ENCODE peak calls at places on chromosome 14, in seven cellular contexts. L, G, X, D, K, C and P are unnamed samples.

GRCh38 chr14:101292448-101292847 is 268.8 kb upstream of the DIO3 start:
- DNase-seq in L (no peak), G (no peak), X (no peak), D (no peak), K (no peak), C (no peak), P (no peak)

GRCh38 chr14:42629553-42629952 is 1022.9 kb downstream of the LRFN5 start:
- DNase-seq in L (no peak), G (no peak), X (no peak), D (no peak), K (no peak), C (no peak), P (no peak)

GRCh38 chr14:88189040-88189839 is 133.8 kb downstream of the KCNK10 start:
- DNase-seq in L (peak), G (peak), X (no peak), D (peak), K (peak), C (peak), P (peak)

GRCh38 chr14:101821528-101821927 is 60.0 kb downstream of the PPP2R5C start:
- DNase-seq in L (no peak), G (no peak), X (no peak), D (no peak), K (no peak), C (no peak), P (no peak)

GRCh38 chr14:47715330-47715729 is 39.9 kb upstream of the MDGA2 start:
- DNase-seq in L (no peak), G (no peak), X (no peak), D (peak), K (no peak), C (no peak), P (no peak)

GRCh38 chr14:36847366-36847765 is 185.7 kb downstream of the PAX9 start:
- DNase-seq in L (no peak), G (no peak), X (no peak), D (no peak), K (no peak), C (no peak), P (no peak)

GRCh38 chr14:67345583-67345982 is 14.0 kb downstream of the ATP6V1D start:
- DNase-seq in L (no peak), G (no peak), X (no peak), D (no peak), K (no peak), C (no peak), P (no peak)

GRCh38 chr14:89479802-89480201 is 62.8 kb upstream of the FOXN3 start:
- DNase-seq in L (no peak), G (no peak), X (no peak), D (no peak), K (no peak), C (no peak), P (no peak)

GRCh38 chr14:84961637-84962036 is 568.3 kb upstream of the FLRT2 start:
- DNase-seq in L (no peak), G (no peak), X (no peak), D (no peak), K (peak), C (no peak), P (no peak)

GRCh38 chr14:86088156-86088555 is 558.2 kb downstream of the FLRT2 start:
- DNase-seq in L (no peak), G (no peak), X (no peak), D (no peak), K (no peak), C (no peak), P (no peak)

GRCh38 chr14:73943083-73943482 is 6.8 kb downstream of the FAM161B start:
- DNase-seq in L (peak), G (peak), X (no peak), D (no peak), K (no peak), C (no peak), P (no peak)

GRCh38 chr14:67526676-67527459 is 6.2 kb upstream of the PLEKHH1 start:
- DNase-seq in L (peak), G (no peak), X (peak), D (peak), K (peak), C (no peak), P (peak)

GRCh38 chr14:99715266-99716000 is 31.3 kb downstream of the CYP46A1 start:
- DNase-seq in L (no peak), G (no peak), X (no peak), D (no peak), K (no peak), C (peak), P (no peak)

GRCh38 chr14:64186231-64187129 is 107.7 kb downstream of the ESR2 start:
- DNase-seq in L (no peak), G (no peak), X (no peak), D (no peak), K (no peak), C (no peak), P (no peak)

GRCh38 chr14:75978249-75978731 is 3.5 kb downstream of the TGFB3 start:
- DNase-seq in L (no peak), G (no peak), X (no peak), D (no peak), K (no peak), C (no peak), P (no peak)

GRCh38 chr14:105168979-105169507 is 467 bp upstream of the JAG2 start:
- DNase-seq in L (no peak), G (no peak), X (peak), D (no peak), K (peak), C (no peak), P (no peak)

GRCh38 chr14:29458547-29458946 is 469.1 kb downstream of the PRKD1 start:
- DNase-seq in L (no peak), G (no peak), X (no peak), D (no peak), K (no peak), C (no peak), P (no peak)

GRCh38 chr14:57492859-57493258 is 798 bp downstream of the CCDC198 start:
- DNase-seq in L (peak), G (peak), X (no peak), D (no peak), K (no peak), C (no peak), P (no peak)

GRCh38 chr14:53470351-53471043 is 317.4 kb upstream of the DDHD1 start:
- DNase-seq in L (peak), G (no peak), X (no peak), D (no peak), K (peak), C (no peak), P (no peak)

GRCh38 chr14:53472306-53472705 is 319.2 kb upstream of the DDHD1 start:
- DNase-seq in L (no peak), G (no peak), X (no peak), D (no peak), K (no peak), C (no peak), P (no peak)

GRCh38 chr14:53478174-53478573 is 325.1 kb upstream of the DDHD1 start:
- DNase-seq in L (no peak), G (no peak), X (no peak), D (no peak), K (no peak), C (no peak), P (no peak)

GRCh38 chr14:53468876-53469275 is 315.8 kb upstream of the DDHD1 start:
- DNase-seq in L (no peak), G (no peak), X (no peak), D (no peak), K (no peak), C (no peak), P (no peak)

GRCh38 chr14:53473480-53473879 is 320.4 kb upstream of the DDHD1 start:
- DNase-seq in L (no peak), G (no peak), X (no peak), D (no peak), K (no peak), C (no peak), P (no peak)
- TF ChIP-seq CTCF in L (no peak), G (no peak), X (no peak), D (no peak), K (no peak), C (no peak), P (no peak)

DNA sequence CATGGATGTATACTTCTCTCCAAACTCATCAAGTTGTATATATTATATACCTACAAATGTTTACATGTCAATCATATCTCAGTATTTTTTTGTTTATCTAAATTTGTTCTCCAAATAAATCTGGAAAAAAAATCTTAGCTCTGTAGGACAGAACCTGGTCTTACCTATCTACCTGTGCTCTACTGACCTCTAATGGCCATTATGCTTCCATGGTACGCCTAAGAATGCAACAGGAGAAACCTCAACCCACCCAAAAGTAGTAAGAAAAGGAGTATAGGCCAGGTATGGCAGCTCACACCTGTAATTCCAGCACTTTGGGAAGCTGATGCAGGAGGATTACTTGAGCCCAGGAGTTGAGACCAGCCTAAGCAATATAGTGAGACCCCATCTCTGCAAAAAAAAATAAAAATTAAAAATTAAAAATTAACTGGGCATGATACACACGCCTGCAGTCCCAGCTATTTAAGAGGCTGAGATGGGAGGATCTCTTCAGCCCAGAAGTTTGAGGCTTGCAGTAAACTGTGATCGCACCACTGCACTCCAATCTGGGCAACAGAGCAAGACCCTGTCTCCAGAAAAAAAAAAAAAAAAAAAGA is 8.7 kb downstream of the OR11H4 start:
- DNase-seq in L (no peak), G (no peak), X (no peak), D (peak), K (no peak), C (peak), P (no peak)
- TF ChIP-seq CTCF in L (no peak), G (no peak), X (peak), D (peak), K (no peak), C (no peak), P (peak)

GRCh38 chr14:34982421-34983147 is at the start of gene SRP54:
- DNase-seq in L (peak), G (peak), X (peak), D (peak), K (peak), C (peak), P (peak)
- TF ChIP-seq CTCF in L (peak), G (peak), X (peak), D (peak), K (peak), C (no peak), P (peak)

GRCh38 chr14:69460093-69460701 is 24.3 kb upstream of the PLEKHD1 start:
- DNase-seq in L (peak), G (peak), X (no peak), D (peak), K (peak), C (no peak), P (peak)
- TF ChIP-seq CTCF in L (peak), G (peak), X (peak), D (peak), K (peak), C (peak), P (peak)